ENCODE peak calls at places on chromosomes 7 and 10, in four cellular contexts. S is fibroblast of lung, T is adipocyte, I is AG04450. D is an unnamed sample.

GRCh38 chr10:76316234-76316633 is 884.8 kb downstream of the LRMDA start:
- DNase-seq in I (no peak), S (no peak), T (no peak), D (no peak)

GRCh38 chr10:49768731-49769130 is 6.6 kb upstream of the OGDHL start:
- DNase-seq in I (no peak), S (no peak), T (no peak), D (no peak)

GRCh38 chr7:2928613-2929311 is 84.7 kb upstream of the GNA12 start:
- DNase-seq in S (no peak), T (no peak), I (no peak), D (no peak)

GRCh38 chr10:70255329-70256299 is 22.4 kb upstream of the PPA1 start:
- DNase-seq in T (peak), I (no peak), S (no peak), D (no peak)

GRCh38 chr7:74612015-74612829 is 45.3 kb upstream of the GTF2I start:
- DNase-seq in S (no peak), T (no peak), I (no peak), D (no peak)

GRCh38 chr10:88092975-88093374 is 229.6 kb downstream of the PTEN start:
- DNase-seq in T (no peak), S (no peak), I (no peak), D (no peak)

GRCh38 chr7:4712371-4713182 is 30.5 kb downstream of the FOXK1 start:
- DNase-seq in I (no peak), S (peak), T (peak), D (peak)

GRCh38 chr10:92011560-92012214 is 88.1 kb downstream of the BTAF1 start:
- DNase-seq in T (peak), S (peak), I (no peak), D (peak)

GRCh38 chr7:81120803-81121202 is 202.0 kb upstream of the SEMA3C start:
- DNase-seq in T (no peak), S (no peak), I (no peak), D (no peak)

GRCh38 chr10:4073912-4074311 is 288.9 kb upstream of the KLF6 start:
- DNase-seq in S (peak), T (no peak), I (no peak), D (peak)

GRCh38 chr7:155481764-155482163 is 23.8 kb downstream of the EN2 start:
- DNase-seq in I (no peak), S (no peak), T (no peak), D (no peak)

GRCh38 chr10:102003541-102003940 is 52.4 kb downstream of the ARMH3 start:
- DNase-seq in T (peak), S (peak), I (no peak), D (peak)

GRCh38 chr7:128025380-128025779 is 5.9 kb downstream of the LRRC4 start:
- DNase-seq in I (no peak), T (no peak), S (no peak), D (no peak)

GRCh38 chr10:127881262-127881661 is 11.5 kb downstream of the CLRN3 start:
- DNase-seq in I (no peak), T (no peak), S (no peak), D (no peak)

GRCh38 chr10:69004821-69005220 is 16.2 kb downstream of the KIFBP start:
- DNase-seq in T (peak), S (peak), I (peak), D (peak)

GRCh38 chr10:7824251-7824650 is 5.9 kb downstream of the TAF3 start:
- DNase-seq in I (no peak), T (no peak), S (no peak), D (no peak)

GRCh38 chr10:84195044-84195830 is 900 bp downstream of the CDHR1 start:
- DNase-seq in S (no peak), I (no peak), T (no peak), D (no peak)

GRCh38 chr10:114026189-114027040 is 17.3 kb upstream of the ADRB1 start:
- DNase-seq in I (peak), S (peak), T (peak), D (peak)

DNA sequence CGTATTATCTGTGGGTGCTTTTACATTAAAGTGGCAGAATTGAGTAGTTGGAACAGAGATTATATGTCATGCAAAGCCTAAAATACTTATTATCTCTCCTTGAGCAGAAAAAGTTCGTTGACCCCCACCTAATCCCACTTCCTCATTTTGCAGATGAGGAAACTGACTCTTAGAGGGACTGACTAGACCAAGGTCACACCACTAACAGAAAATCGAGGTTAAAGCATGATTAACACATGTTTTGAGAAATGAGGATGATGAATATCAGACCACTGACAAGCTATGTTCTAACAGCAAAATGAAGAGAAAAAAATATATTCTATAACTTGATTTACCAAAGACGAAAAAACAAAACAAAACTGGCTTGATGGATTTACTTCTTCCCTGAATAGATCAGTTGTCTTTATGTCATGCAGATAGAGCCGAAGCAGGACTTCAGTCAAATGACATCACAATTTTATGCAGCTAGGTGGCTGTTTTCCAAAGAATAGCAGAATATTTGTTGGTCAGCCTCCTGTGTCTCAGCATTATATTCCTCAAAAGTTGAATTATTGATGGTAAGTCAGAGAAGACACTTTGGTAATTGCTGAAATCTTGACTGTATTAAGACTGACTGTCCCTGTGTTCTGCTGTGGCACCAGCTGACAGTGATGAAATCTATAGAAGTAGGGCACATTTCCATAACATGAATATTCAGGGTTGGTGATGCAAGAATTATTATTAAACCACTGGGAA is 24.2 kb upstream of the SMIM30 start:
- DNase-seq in T (no peak), S (no peak), I (no peak), D (no peak)
- H3K4me3 ChIP-seq in T (no peak), S (no peak), I (no peak), D (no peak)

GRCh38 chr7:101936223-101936611 is 118.8 kb downstream of the CUX1 start:
- DNase-seq in T (no peak), I (no peak), S (no peak), D (no peak)

GRCh38 chr7:101934618-101935017 is 117.2 kb downstream of the CUX1 start:
- DNase-seq in I (no peak), T (no peak), S (no peak), D (no peak)

GRCh38 chr7:101938115-101938514 is 120.7 kb downstream of the CUX1 start:
- DNase-seq in S (no peak), T (no peak), I (no peak), D (no peak)

GRCh38 chr7:101935521-101936141 is 118.2 kb downstream of the CUX1 start:
- DNase-seq in I (no peak), S (peak), T (no peak), D (no peak)

GRCh38 chr7:101936612-101937231 is 119.3 kb downstream of the CUX1 start:
- DNase-seq in T (peak), S (peak), I (no peak), D (no peak)
- H3K4me3 ChIP-seq in T (peak), S (no peak), I (peak), D (no peak)

GRCh38 chr10:125401462-125401861 is 241.1 kb upstream of the CTBP2 start:
- DNase-seq in S (no peak), I (no peak), T (no peak), D (no peak)

GRCh38 chr10:125407557-125407956 is 247.2 kb upstream of the CTBP2 start:
- DNase-seq in I (no peak), S (no peak), T (no peak), D (no peak)

GRCh38 chr10:125409756-125410155 is 249.4 kb upstream of the CTBP2 start:
- DNase-seq in T (no peak), I (no peak), S (no peak), D (peak)

GRCh38 chr10:125411724-125412123 is 251.4 kb upstream of the CTBP2 start:
- DNase-seq in I (peak), T (peak), S (peak), D (peak)

DNA sequence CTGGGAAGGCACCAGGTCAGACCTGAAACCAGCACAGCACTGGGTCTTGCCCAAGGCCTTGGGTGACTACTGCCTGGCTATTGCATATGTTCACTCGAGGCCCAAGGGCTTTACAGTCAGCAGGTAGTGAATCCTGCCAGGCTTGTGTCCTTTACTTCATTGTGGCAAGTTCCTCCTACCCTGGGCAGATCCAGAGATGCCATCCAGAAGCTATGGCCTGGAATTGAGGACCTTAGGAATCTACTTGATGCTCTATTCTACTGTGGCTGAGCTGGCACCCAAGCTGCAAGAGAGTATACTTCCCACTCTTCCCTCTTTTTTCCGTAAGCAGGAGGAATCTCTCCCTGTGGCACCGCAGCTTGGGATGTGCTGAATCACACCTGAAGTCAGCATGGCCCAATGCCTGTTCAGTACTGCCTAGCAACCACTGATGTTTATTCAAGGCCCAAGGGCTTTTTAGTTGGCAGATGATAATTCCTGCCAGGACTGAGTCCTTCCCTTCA is 246.7 kb upstream of the CTBP2 start:
- DNase-seq in S (peak), T (no peak), I (no peak), D (peak)
- H3K4me3 ChIP-seq in S (no peak), T (no peak), I (no peak), D (no peak)

DNA sequence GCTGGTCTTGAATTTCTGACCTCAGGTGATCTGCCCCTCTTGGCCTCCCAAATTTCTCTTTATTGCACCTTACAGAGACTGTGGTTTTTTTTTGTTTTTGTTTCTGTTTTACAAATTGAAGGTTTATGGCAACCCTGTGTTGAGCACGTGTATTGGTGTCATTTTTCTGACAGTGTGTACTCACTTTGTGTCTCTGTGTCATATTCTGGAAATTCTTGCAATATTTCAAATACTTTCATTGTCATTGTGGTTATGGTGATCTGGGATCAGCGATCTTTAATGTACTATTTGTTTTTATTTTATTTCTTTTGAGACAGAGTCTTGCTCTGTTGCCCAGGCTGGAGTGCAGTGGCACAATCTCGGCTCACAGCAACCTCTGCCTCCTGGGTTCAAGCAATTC is 89.8 kb downstream of the PRTFDC1 start:
- DNase-seq in S (no peak), T (no peak), I (no peak), D (no peak)
- H3K4me3 ChIP-seq in S (no peak), T (no peak), I (no peak), D (no peak)

GRCh38 chr7:49773082-49773938 is at the start of gene VWC2:
- DNase-seq in T (no peak), I (no peak), S (no peak), D (no peak)
- H3K4me3 ChIP-seq in T (peak), I (no peak), S (no peak), D (no peak)

DNA sequence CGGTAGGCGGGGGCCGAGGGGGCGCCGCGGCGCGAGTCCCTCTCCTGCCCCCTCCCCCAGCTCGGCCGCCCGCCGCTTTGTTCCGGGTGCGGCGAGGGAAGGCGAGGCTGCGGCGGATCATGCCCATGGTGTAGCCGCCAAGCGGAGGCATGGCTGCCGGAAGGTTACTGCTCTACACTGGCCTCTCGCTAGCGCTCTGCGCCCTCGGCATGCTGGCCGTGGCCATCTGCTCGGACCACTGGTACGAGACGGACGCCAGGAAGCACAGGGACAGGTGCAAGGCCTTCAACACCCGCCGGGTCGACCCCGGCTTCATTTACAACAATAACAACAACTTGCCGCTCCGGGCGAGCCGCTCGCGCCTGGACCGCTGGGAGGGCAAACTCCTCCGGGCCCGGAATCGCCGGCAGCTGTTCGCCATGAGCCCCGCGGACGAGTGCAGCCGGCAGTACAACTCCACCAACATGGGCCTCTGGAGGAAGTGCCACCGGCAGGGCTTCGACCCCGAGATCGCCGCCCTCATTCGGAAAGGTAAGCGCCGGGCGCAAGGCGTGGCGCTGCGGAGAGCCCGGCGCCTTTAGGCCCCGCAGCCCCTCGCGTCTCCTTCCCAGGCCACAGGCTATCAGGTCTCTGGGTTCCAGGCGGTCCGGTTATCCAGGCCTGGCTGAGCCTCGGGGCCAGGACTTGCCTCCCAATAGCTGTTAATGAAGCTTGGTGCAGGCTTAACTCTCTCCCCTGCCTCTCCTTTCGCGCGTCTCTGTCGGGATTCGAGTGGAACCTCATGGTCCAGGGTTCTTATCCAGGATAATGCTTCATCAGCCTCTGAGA is 512 bp downstream of the TMEM178B start:
- DNase-seq in S (peak), T (peak), I (no peak), D (peak)
- H3K4me3 ChIP-seq in S (peak), T (peak), I (peak), D (peak)

GRCh38 chr10:35377050-35377723 is 40.9 kb downstream of the CCNY start:
- DNase-seq in T (no peak), S (no peak), I (no peak), D (no peak)

GRCh38 chr10:35379226-35380137 is 43.2 kb downstream of the CCNY start:
- DNase-seq in S (peak), T (no peak), I (peak), D (no peak)

GRCh38 chr10:35375091-35375765 is 38.9 kb downstream of the CCNY start:
- DNase-seq in T (no peak), I (no peak), S (no peak), D (peak)

GRCh38 chr10:35382096-35382495 is 45.8 kb downstream of the CCNY start:
- DNase-seq in T (no peak), S (no peak), I (no peak), D (no peak)

GRCh38 chr10:35378547-35379210 is 42.4 kb downstream of the CCNY start:
- DNase-seq in S (no peak), T (no peak), I (no peak), D (no peak)
- H3K4me3 ChIP-seq in S (no peak), T (no peak), I (no peak), D (no peak)